ENCODE peak calls at places on chromosome 15, in ten cellular contexts. I is left lung; M is breast epithelium; X is neuronal stem cell; C is skeletal muscle cell; L is CD4-positive, alpha-beta memory T cell; R is HepG2; T is CD8-positive, alpha-beta memory T cell; A is HL-60; V is fibroblast of pulmonary artery. J is an unnamed sample.

GRCh38 chr15:53359038-53359437 is 400.4 kb downstream of the WDR72 start:
- DNase-seq in V (no peak), R (no peak), L (no peak), C (no peak), I (no peak), A (no peak), T (no peak), M (no peak), X (no peak), J (no peak)

GRCh38 chr15:101189341-101189679 is 62.5 kb downstream of the CHSY1 start:
- DNase-seq in R (no peak), I (no peak), T (no peak), V (peak; percentile 64), C (no peak), X (no peak), A (no peak), M (no peak), L (no peak), J (no peak)

GRCh38 chr15:55574096-55574495 is 14.0 kb downstream of the PYGO1 start:
- DNase-seq in C (no peak), X (no peak), M (no peak), T (no peak), I (no peak), R (no peak), A (no peak), L (no peak), V (no peak), J (no peak)

GRCh38 chr15:59685737-59686297 is 3.3 kb downstream of the BNIP2 start:
- DNase-seq in X (no peak), I (no peak), R (no peak), M (no peak), A (no peak), C (no peak), T (no peak), V (peak; percentile 75), L (no peak), J (no peak)

GRCh38 chr15:92843819-92844218 is 56.3 kb upstream of the CHD2 start:
- DNase-seq in M (no peak), X (no peak), V (no peak), R (no peak), L (no peak), A (no peak), C (no peak), I (no peak), T (no peak), J (no peak)

GRCh38 chr15:70274908-70275307 is 177.2 kb upstream of the TLE3 start:
- DNase-seq in V (no peak), X (no peak), C (no peak), I (no peak), T (no peak), R (no peak), A (no peak), L (no peak), M (no peak), J (no peak)

GRCh38 chr15:77496710-77497107 is 76.0 kb downstream of the HMG20A start:
- DNase-seq in R (peak; percentile 68), C (peak; percentile 96), X (peak; percentile 60), V (peak; percentile 98), A (peak; percentile 80), M (peak; percentile 73), T (peak; percentile 52), L (peak; percentile 66), I (peak; percentile 92), J (peak; percentile 81)

GRCh38 chr15:62059818-62060115 is 480 bp downstream of the VPS13C start:
- DNase-seq in X (no peak), M (no peak), L (peak; percentile 67), V (peak; percentile 49), T (peak; percentile 61), C (no peak), R (peak; percentile 61), A (peak; percentile 75), I (peak; percentile 88), J (no peak)

GRCh38 chr15:77475898-77476297 is 55.2 kb downstream of the HMG20A start:
- DNase-seq in R (no peak), L (no peak), X (no peak), A (no peak), T (no peak), C (no peak), V (no peak), I (no peak), M (no peak), J (no peak)

GRCh38 chr15:59550961-59551360 is 60.6 kb upstream of the GCNT3 start:
- DNase-seq in L (no peak), R (peak; percentile 46), V (no peak), I (no peak), T (no peak), A (no peak), X (no peak), C (no peak), M (no peak), J (no peak)

GRCh38 chr15:74438696-74439316 is 5.0 kb upstream of the SEMA7A start:
- DNase-seq in C (no peak), X (peak; percentile 62), T (peak; percentile 69), V (peak; percentile 83), A (peak; percentile 67), R (peak; percentile 69), L (peak; percentile 71), I (peak; percentile 93), M (peak; percentile 69), J (no peak)

GRCh38 chr15:75578206-75578947 is 738 bp downstream of the PTPN9 start:
- DNase-seq in X (peak; percentile 27), M (no peak), I (peak; percentile 91), A (peak; percentile 47), V (no peak), C (no peak), L (peak; percentile 43), T (peak; percentile 25), R (no peak), J (no peak)

GRCh38 chr15:49313650-49314049 is 109.4 kb upstream of the FGF7 start:
- DNase-seq in I (no peak), X (no peak), A (no peak), T (no peak), L (no peak), V (peak; percentile 84), R (no peak), M (no peak), C (peak; percentile 72), J (peak; percentile 51)

GRCh38 chr15:45612790-45613415 is 21.9 kb upstream of the SQOR start:
- DNase-seq in R (no peak), T (no peak), A (no peak), X (no peak), M (no peak), I (no peak), V (peak; percentile 71), L (no peak), C (peak; percentile 45), J (no peak)

GRCh38 chr15:60552224-60552623 is 73.3 kb upstream of the ICE2 start:
- DNase-seq in A (no peak), M (no peak), T (no peak), X (no peak), V (no peak), C (no peak), R (no peak), I (no peak), L (no peak), J (no peak)

GRCh38 chr15:32698773-32699390 is 18.9 kb upstream of the GREM1 start:
- DNase-seq in A (no peak), X (no peak), V (no peak), R (no peak), T (no peak), C (no peak), M (no peak), L (no peak), I (no peak), J (no peak)

GRCh38 chr15:60982249-60982932 is 246.7 kb downstream of the RORA start:
- DNase-seq in X (no peak), R (no peak), M (no peak), A (no peak), I (no peak), C (no peak), V (peak; percentile 40), L (no peak), T (no peak), J (no peak)

GRCh38 chr15:44029940-44030568 is 165.0 kb downstream of the FRMD5 start:
- DNase-seq in L (no peak), T (no peak), A (no peak), C (no peak), R (no peak), V (peak; percentile 85), X (no peak), M (no peak), I (no peak), J (peak; percentile 52)

GRCh38 chr15:26682765-26683164 is 90.1 kb downstream of the GABRB3 start:
- DNase-seq in V (no peak), L (no peak), C (no peak), M (no peak), T (no peak), A (no peak), I (no peak), R (no peak), X (no peak), J (no peak)
- H3K4me3 ChIP-seq in V (no peak overlapping the region), L (no peak overlapping the region), C (no peak overlapping the region), M (no peak overlapping the region), T (no peak overlapping the region), A (no peak overlapping the region), I (no peak overlapping the region), R (no peak overlapping the region), X (no peak overlapping the region), J (no peak overlapping the region)

DNA sequence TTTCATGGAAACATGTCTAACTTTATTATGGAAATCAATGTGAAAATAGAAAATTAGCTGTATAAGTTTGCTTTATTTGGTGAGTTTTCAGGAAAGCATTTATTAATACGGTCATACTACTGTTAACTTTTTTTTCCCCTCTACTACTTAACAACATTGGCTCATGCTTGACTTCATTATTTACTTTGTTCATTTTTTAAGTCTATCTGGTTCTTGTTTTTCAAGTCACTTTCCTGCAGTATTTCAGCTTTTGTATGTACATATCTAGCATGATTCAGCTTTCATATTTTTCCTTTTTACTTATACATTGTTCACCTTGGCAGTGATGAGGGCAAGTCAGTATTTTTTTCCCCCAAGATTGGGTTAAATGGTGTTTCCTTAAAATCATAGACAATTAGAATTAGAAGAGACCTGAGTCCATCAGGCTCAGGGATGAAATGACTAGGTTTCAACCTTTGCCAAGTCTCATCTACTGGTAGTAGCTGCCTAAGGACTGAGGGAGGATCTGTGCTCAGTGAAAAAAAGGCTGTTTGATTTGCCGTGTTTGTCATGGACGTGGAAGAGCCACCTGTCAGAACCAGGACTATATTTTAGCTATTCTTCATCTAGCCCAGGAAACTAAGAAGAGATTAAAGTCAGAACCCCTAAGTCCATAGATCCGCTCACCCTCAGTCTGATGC is 15.4 kb downstream of the TMOD3 start:
- DNase-seq in V (no peak), L (no peak), I (no peak), X (no peak), C (no peak), M (no peak), A (no peak), R (no peak), T (no peak), J (no peak)
- H3K4me3 ChIP-seq in V (no peak overlapping the region), L (no peak overlapping the region), I (no peak overlapping the region), X (no peak overlapping the region), C (no peak overlapping the region), M (no peak overlapping the region), A (no peak overlapping the region), R (no peak overlapping the region), T (no peak overlapping the region), J (no peak overlapping the region)

GRCh38 chr15:64443747-64444621 is 16.4 kb upstream of the ZNF609 start:
- DNase-seq in T (no peak), L (no peak), A (peak; percentile 4), X (no peak), I (no peak), M (no peak), V (peak; percentile 91), C (peak; percentile 60), R (peak; percentile 10), J (peak; percentile 69)
- H3K4me3 ChIP-seq in T (no peak overlapping the region), L (no peak overlapping the region), A (no peak overlapping the region), X (no peak overlapping the region), I (no peak overlapping the region), M (no peak overlapping the region), V (peak overlapping the region; percentile 19), C (no peak overlapping the region), R (no peak overlapping the region), J (peak overlapping the region; percentile 3)

GRCh38 chr15:90413411-90414379 is 25.7 kb downstream of the IQGAP1 start:
- DNase-seq in V (peak; percentile 72), M (no peak), A (no peak), X (no peak), C (no peak), L (no peak), T (no peak), R (no peak), I (no peak), J (no peak)
- H3K4me3 ChIP-seq in V (peak overlapping the region; percentile 27), M (no peak overlapping the region), A (no peak overlapping the region), X (no peak overlapping the region), C (no peak overlapping the region), L (no peak overlapping the region), T (no peak overlapping the region), R (no peak overlapping the region), I (peak overlapping the region; percentile 15), J (no peak overlapping the region)